ENCODE peak calls at places on chromosomes 5 and 9, in nine cellular contexts. O is breast epithelium, Y is sigmoid colon, U is A549, G is tibial nerve, X is HCT116, D is uterus, Q is thyroid gland, V is IMR-90. W is an unnamed sample.

GRCh38 chr5:143582869-143583268 is 179.4 kb upstream of the NR3C1 start:
- DNase-seq in O (no peak), Y (no peak), U (peak; percentile 49), G (no peak), X (no peak), D (no peak), Q (no peak), V (peak; percentile 83), W (no peak)

GRCh38 chr9:129023036-129023907 is 4.9 kb downstream of the SH3GLB2 start:
- DNase-seq in O (no peak), Y (peak; percentile 78), U (no peak), G (no peak), X (no peak), D (peak; percentile 64), Q (no peak), V (peak; percentile 79), W (no peak)

GRCh38 chr5:158874814-158875213 is 224.9 kb downstream of the EBF1 start:
- DNase-seq in O (no peak), Y (no peak), U (no peak), G (no peak), X (no peak), D (no peak), Q (no peak), V (no peak), W (no peak)

GRCh38 chr5:24351285-24351684 is 293.5 kb downstream of the CDH10 start:
- DNase-seq in O (no peak), Y (no peak), U (no peak), G (no peak), X (no peak), D (no peak), Q (no peak), V (no peak), W (no peak)

GRCh38 chr9:126791406-126792230 is 13.2 kb upstream of the ZBTB43 start:
- DNase-seq in O (peak; percentile 27), Y (peak; percentile 46), U (peak; percentile 90), G (no peak), X (no peak), D (no peak), Q (no peak), V (peak; percentile 76), W (peak; percentile 75)

GRCh38 chr5:21642321-21642720 is 1210.8 kb downstream of the CDH12 start:
- DNase-seq in O (no peak), Y (no peak), U (no peak), G (no peak), X (no peak), D (no peak), Q (no peak), V (peak; percentile 4), W (no peak)

GRCh38 chr5:31194458-31194808 is 947 bp downstream of the CDH6 start:
- DNase-seq in O (no peak), Y (no peak), U (peak; percentile 2), G (no peak), X (no peak), D (no peak), Q (no peak), V (peak; percentile 33), W (no peak)

GRCh38 chr9:109117856-109118801 is 1.6 kb downstream of the TMEM245 start:
- DNase-seq in O (no peak), Y (no peak), U (peak; percentile 72), G (no peak), X (no peak), D (no peak), Q (peak; percentile 80), V (peak; percentile 89), W (peak; percentile 43)

GRCh38 chr5:180802325-180803180 is at the start of gene MGAT1:
- DNase-seq in O (peak; percentile 84), Y (peak; percentile 96), U (peak; percentile 74), G (peak; percentile 85), X (no peak), D (peak; percentile 91), Q (peak; percentile 83), V (peak; percentile 83), W (peak; percentile 99)

GRCh38 chr5:9313751-9314150 is 232.1 kb downstream of the SEMA5A start:
- DNase-seq in O (no peak), Y (no peak), U (no peak), G (no peak), X (no peak), D (no peak), Q (no peak), V (no peak), W (no peak)

GRCh38 chr5:72572236-72572765 is 65.1 kb upstream of the ZNF366 start:
- DNase-seq in O (no peak), Y (no peak), U (no peak), G (no peak), X (no peak), D (no peak), Q (no peak), V (no peak), W (no peak)

GRCh38 chr5:56735845-56736641 is 79.3 kb upstream of the MAP3K1 start:
- DNase-seq in O (no peak), Y (no peak), U (no peak), G (no peak), X (no peak), D (no peak), Q (no peak), V (no peak), W (no peak)

GRCh38 chr9:136543280-136543679 is 2.6 kb downstream of the NOTCH1 start:
- DNase-seq in O (no peak), Y (no peak), U (no peak), G (no peak), X (no peak), D (no peak), Q (no peak), V (no peak), W (no peak)

GRCh38 chr9:85994191-85994590 is 53.2 kb downstream of the NAA35 start:
- DNase-seq in O (no peak), Y (no peak), U (no peak), G (no peak), X (no peak), D (no peak), Q (no peak), V (no peak), W (no peak)

GRCh38 chr9:90112791-90113190 is 508.0 kb downstream of the GADD45G start:
- DNase-seq in O (no peak), Y (no peak), U (no peak), G (no peak), X (no peak), D (no peak), Q (no peak), V (peak; percentile 5), W (no peak)

GRCh38 chr9:35432076-35432475 is 57.8 kb upstream of the RUSC2 start:
- DNase-seq in O (no peak), Y (no peak), U (no peak), G (no peak), X (no peak), D (no peak), Q (no peak), V (no peak), W (no peak)

GRCh38 chr5:161201558-161201957 is 345.0 kb downstream of the GABRB2 start:
- DNase-seq in O (no peak), Y (no peak), U (no peak), G (no peak), X (no peak), D (no peak), Q (no peak), V (no peak), W (no peak)
- TF ChIP-seq POLR2A in O (no peak), Y (no peak), U (no peak), G (no peak), X (no peak), D (no peak), Q (no peak), V (no peak), W (no peak)

GRCh38 chr5:109352024-109352423 is 57.8 kb downstream of the PJA2 start:
- DNase-seq in O (no peak), Y (no peak), U (no peak), G (no peak), X (no peak), D (no peak), Q (no peak), V (no peak), W (no peak)

GRCh38 chr5:109359643-109360042 is 50.1 kb downstream of the PJA2 start:
- DNase-seq in O (no peak), Y (no peak), U (no peak), G (no peak), X (no peak), D (no peak), Q (no peak), V (no peak), W (no peak)

GRCh38 chr5:109352475-109352874 is 57.3 kb downstream of the PJA2 start:
- DNase-seq in O (no peak), Y (no peak), U (no peak), G (no peak), X (no peak), D (no peak), Q (no peak), V (no peak), W (no peak)

GRCh38 chr5:109350537-109351270 is 59.1 kb downstream of the PJA2 start:
- DNase-seq in O (no peak), Y (no peak), U (no peak), G (no peak), X (no peak), D (no peak), Q (no peak), V (peak; percentile 59), W (no peak)

DNA sequence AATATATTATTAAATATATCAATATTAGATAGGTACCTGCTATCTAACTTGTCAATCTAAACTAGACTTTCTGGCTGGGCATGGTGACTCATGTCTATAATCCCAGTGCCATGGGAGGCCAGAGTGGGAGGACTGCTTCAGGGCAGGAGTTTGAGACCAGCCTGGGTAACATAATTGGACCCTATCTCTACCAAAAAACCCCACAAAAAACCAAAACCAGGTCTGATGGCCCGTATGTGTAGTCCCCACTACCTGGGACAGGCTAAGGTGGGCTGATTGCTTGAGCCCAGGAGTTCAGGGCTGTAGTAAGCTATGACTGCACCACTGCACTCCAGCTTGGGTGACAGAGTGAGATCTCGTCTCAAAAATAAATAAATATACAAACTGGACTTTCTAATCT is 55.0 kb downstream of the PJA2 start:
- DNase-seq in O (no peak), Y (no peak), U (no peak), G (no peak), X (no peak), D (no peak), Q (no peak), V (no peak), W (no peak)
- H3K4me3 ChIP-seq in O (no peak overlapping the region), Y (no peak overlapping the region), U (no peak overlapping the region), G (no peak overlapping the region), X (no peak overlapping the region), D (no peak overlapping the region), Q (no peak overlapping the region), V (no peak overlapping the region), W (no peak overlapping the region)

GRCh38 chr9:131747352-131747751 is 7.5 kb upstream of the RAPGEF1 start:
- DNase-seq in O (no peak), Y (no peak), U (peak; percentile 84), G (no peak), X (no peak), D (no peak), Q (no peak), V (peak; percentile 58), W (no peak)
- TF ChIP-seq CTCF in O (peak; percentile 32), Y (no peak), U (peak; percentile 62), G (peak; percentile 42), X (peak; percentile 52), D (peak; percentile 29), Q (peak; percentile 33), V (peak; percentile 68), W (no peak)

DNA sequence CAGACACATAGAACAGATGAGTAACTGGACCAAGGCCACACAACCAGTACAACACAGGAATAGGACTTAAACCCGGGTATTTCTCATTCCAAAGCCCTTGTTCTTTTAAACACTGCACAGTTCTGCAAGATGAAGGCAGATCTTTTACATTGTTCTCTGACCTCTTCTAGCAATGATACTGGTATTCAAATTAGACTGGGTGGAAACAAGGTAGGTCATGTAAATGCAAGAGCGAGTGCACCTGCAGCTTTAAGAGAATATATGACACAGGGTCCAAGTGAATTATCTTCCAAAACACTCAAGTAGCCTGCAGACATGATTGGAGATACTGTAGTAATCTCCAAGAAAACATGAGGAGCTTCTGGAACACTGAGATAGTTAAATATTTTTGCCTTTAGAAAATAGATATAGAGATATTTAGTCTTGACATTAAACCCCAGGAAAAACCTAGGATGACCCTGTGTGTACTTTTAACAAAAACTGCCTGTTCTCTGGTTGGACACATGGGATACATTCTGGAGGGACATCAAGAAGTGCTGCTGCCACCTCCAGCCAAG is 130.6 kb upstream of the EPB41L4A start:
- DNase-seq in O (no peak), Y (no peak), U (no peak), G (no peak), X (no peak), D (no peak), Q (no peak), V (no peak), W (no peak)
- TF ChIP-seq POLR2A in O (no peak), Y (no peak), U (no peak), G (no peak), X (no peak), D (no peak), Q (no peak), V (no peak), W (no peak)